ENCODE peak calls at places on chromosome 14, in eight cellular contexts. One of them, this sample, is unnamed.

GRCh38 chr14:100297320-100298300 is 8.6 kb downstream of the SLC25A29 start:
- DNase-seq in aorta: peak
- DNase-seq in neural progenitor cell: no peak
- DNase-seq in IMR-90: peak
- DNase-seq in CD8-positive, alpha-beta memory T cell: no peak
- DNase-seq in CD8-positive, alpha-beta T cell: no peak
- DNase-seq in A549: no peak
- DNase-seq in substantia nigra: peak
- DNase-seq in this sample: peak

GRCh38 chr14:23284654-23285529 is 1.0 kb downstream of the HOMEZ start:
- DNase-seq in aorta: no peak
- DNase-seq in A549: no peak
- DNase-seq in substantia nigra: no peak
- DNase-seq in neural progenitor cell: no peak
- DNase-seq in CD8-positive, alpha-beta memory T cell: no peak
- DNase-seq in CD8-positive, alpha-beta T cell: no peak
- DNase-seq in IMR-90: peak
- DNase-seq in this sample: no peak

GRCh38 chr14:30974628-30975027 is 50.8 kb upstream of the AP4S1 start:
- DNase-seq in aorta: no peak
- DNase-seq in A549: no peak
- DNase-seq in CD8-positive, alpha-beta memory T cell: no peak
- DNase-seq in IMR-90: peak
- DNase-seq in substantia nigra: no peak
- DNase-seq in CD8-positive, alpha-beta T cell: no peak
- DNase-seq in neural progenitor cell: no peak
- DNase-seq in this sample: no peak

GRCh38 chr14:98721061-98721460 is 550.9 kb downstream of the BCL11B start:
- DNase-seq in CD8-positive, alpha-beta memory T cell: no peak
- DNase-seq in IMR-90: no peak
- DNase-seq in neural progenitor cell: no peak
- DNase-seq in A549: no peak
- DNase-seq in substantia nigra: no peak
- DNase-seq in CD8-positive, alpha-beta T cell: no peak
- DNase-seq in aorta: no peak
- DNase-seq in this sample: no peak

GRCh38 chr14:101561145-101561896 is at the start of gene DIO3:
- DNase-seq in aorta: no peak
- DNase-seq in CD8-positive, alpha-beta memory T cell: no peak
- DNase-seq in substantia nigra: no peak
- DNase-seq in neural progenitor cell: peak
- DNase-seq in IMR-90: no peak
- DNase-seq in A549: no peak
- DNase-seq in CD8-positive, alpha-beta T cell: no peak
- DNase-seq in this sample: no peak

GRCh38 chr14:28468191-28469151 is 298.1 kb upstream of the FOXG1 start:
- DNase-seq in CD8-positive, alpha-beta memory T cell: no peak
- DNase-seq in IMR-90: no peak
- DNase-seq in neural progenitor cell: peak
- DNase-seq in CD8-positive, alpha-beta T cell: no peak
- DNase-seq in substantia nigra: no peak
- DNase-seq in A549: no peak
- DNase-seq in aorta: no peak
- DNase-seq in this sample: no peak

GRCh38 chr14:25411933-25412757 is 362.2 kb upstream of the STXBP6 start:
- DNase-seq in A549: no peak
- DNase-seq in neural progenitor cell: peak
- DNase-seq in substantia nigra: peak
- DNase-seq in aorta: no peak
- DNase-seq in CD8-positive, alpha-beta T cell: no peak
- DNase-seq in CD8-positive, alpha-beta memory T cell: no peak
- DNase-seq in IMR-90: no peak
- DNase-seq in this sample: no peak

GRCh38 chr14:96265387-96265786 is 9.4 kb downstream of the BDKRB1 start:
- DNase-seq in CD8-positive, alpha-beta T cell: no peak
- DNase-seq in substantia nigra: no peak
- DNase-seq in neural progenitor cell: no peak
- DNase-seq in CD8-positive, alpha-beta memory T cell: no peak
- DNase-seq in A549: no peak
- DNase-seq in IMR-90: peak
- DNase-seq in aorta: no peak
- DNase-seq in this sample: no peak

GRCh38 chr14:20610002-20610765 is 19.0 kb upstream of the RNASE12 start:
- DNase-seq in aorta: peak
- DNase-seq in CD8-positive, alpha-beta T cell: peak
- DNase-seq in A549: peak
- DNase-seq in neural progenitor cell: peak
- DNase-seq in CD8-positive, alpha-beta memory T cell: peak
- DNase-seq in IMR-90: peak
- DNase-seq in substantia nigra: peak
- DNase-seq in this sample: peak

GRCh38 chr14:97917169-97917568 is 1120.0 kb downstream of the VRK1 start:
- DNase-seq in IMR-90: no peak
- DNase-seq in CD8-positive, alpha-beta memory T cell: no peak
- DNase-seq in substantia nigra: no peak
- DNase-seq in aorta: no peak
- DNase-seq in neural progenitor cell: no peak
- DNase-seq in A549: no peak
- DNase-seq in CD8-positive, alpha-beta T cell: no peak
- DNase-seq in this sample: no peak

GRCh38 chr14:37587881-37588666 is 7.0 kb downstream of the FOXA1 start:
- DNase-seq in neural progenitor cell: peak
- DNase-seq in substantia nigra: no peak
- DNase-seq in IMR-90: no peak
- DNase-seq in CD8-positive, alpha-beta T cell: no peak
- DNase-seq in A549: no peak
- DNase-seq in aorta: no peak
- DNase-seq in CD8-positive, alpha-beta memory T cell: no peak
- DNase-seq in this sample: no peak

GRCh38 chr14:49220492-49220891 is 365.7 kb downstream of the RPS29 start:
- DNase-seq in substantia nigra: no peak
- DNase-seq in aorta: no peak
- DNase-seq in CD8-positive, alpha-beta T cell: no peak
- DNase-seq in A549: no peak
- DNase-seq in IMR-90: no peak
- DNase-seq in neural progenitor cell: peak
- DNase-seq in CD8-positive, alpha-beta memory T cell: no peak
- DNase-seq in this sample: no peak

GRCh38 chr14:88667555-88668273 is 104.9 kb downstream of the ZC3H14 start:
- DNase-seq in substantia nigra: peak
- DNase-seq in neural progenitor cell: peak
- DNase-seq in aorta: peak
- DNase-seq in CD8-positive, alpha-beta memory T cell: peak
- DNase-seq in A549: peak
- DNase-seq in CD8-positive, alpha-beta T cell: peak
- DNase-seq in IMR-90: peak
- DNase-seq in this sample: peak

GRCh38 chr14:99647407-99647806 is 2.5 kb downstream of the HHIPL1 start:
- DNase-seq in IMR-90: peak
- DNase-seq in CD8-positive, alpha-beta T cell: no peak
- DNase-seq in CD8-positive, alpha-beta memory T cell: no peak
- DNase-seq in A549: no peak
- DNase-seq in aorta: peak
- DNase-seq in neural progenitor cell: no peak
- DNase-seq in substantia nigra: no peak
- DNase-seq in this sample: no peak

GRCh38 chr14:100159107-100159864 is at the start of gene DEGS2:
- DNase-seq in IMR-90: no peak
- DNase-seq in CD8-positive, alpha-beta T cell: peak
- DNase-seq in CD8-positive, alpha-beta memory T cell: peak
- DNase-seq in substantia nigra: no peak
- DNase-seq in neural progenitor cell: peak
- DNase-seq in aorta: no peak
- DNase-seq in A549: peak
- DNase-seq in this sample: no peak

GRCh38 chr14:45743884-45744283 is 490.9 kb upstream of the MIS18BP1 start:
- DNase-seq in A549: no peak
- DNase-seq in IMR-90: no peak
- DNase-seq in aorta: no peak
- DNase-seq in substantia nigra: no peak
- DNase-seq in CD8-positive, alpha-beta T cell: no peak
- DNase-seq in neural progenitor cell: no peak
- DNase-seq in CD8-positive, alpha-beta memory T cell: no peak
- DNase-seq in this sample: no peak

GRCh38 chr14:22159968-22160367 is 429.1 kb downstream of the DAD1 start:
- DNase-seq in aorta: no peak
- DNase-seq in IMR-90: no peak
- DNase-seq in neural progenitor cell: no peak
- DNase-seq in CD8-positive, alpha-beta T cell: no peak
- DNase-seq in substantia nigra: no peak
- DNase-seq in A549: no peak
- DNase-seq in CD8-positive, alpha-beta memory T cell: no peak
- DNase-seq in this sample: no peak

GRCh38 chr14:80105488-80105994 is 105.8 kb downstream of the DIO2 start:
- DNase-seq in IMR-90: no peak
- DNase-seq in aorta: no peak
- DNase-seq in substantia nigra: no peak
- DNase-seq in CD8-positive, alpha-beta memory T cell: no peak
- DNase-seq in neural progenitor cell: no peak
- DNase-seq in A549: no peak
- DNase-seq in CD8-positive, alpha-beta T cell: no peak
- DNase-seq in this sample: no peak

GRCh38 chr14:23041729-23042128 is 283 bp upstream of the PSMB11 start:
- DNase-seq in CD8-positive, alpha-beta memory T cell: no peak
- DNase-seq in CD8-positive, alpha-beta T cell: no peak
- DNase-seq in A549: no peak
- DNase-seq in neural progenitor cell: no peak
- DNase-seq in aorta: no peak
- DNase-seq in IMR-90: peak
- DNase-seq in substantia nigra: no peak
- DNase-seq in this sample: no peak

GRCh38 chr14:61927521-61927920 is 165.3 kb downstream of the SNAPC1 start:
- DNase-seq in IMR-90: peak
- DNase-seq in A549: no peak
- DNase-seq in substantia nigra: no peak
- DNase-seq in CD8-positive, alpha-beta memory T cell: no peak
- DNase-seq in CD8-positive, alpha-beta T cell: no peak
- DNase-seq in aorta: no peak
- DNase-seq in neural progenitor cell: peak
- DNase-seq in this sample: peak

GRCh38 chr14:100773331-100774163 is 46.9 kb downstream of the DLK1 start:
- DNase-seq in IMR-90: no peak
- DNase-seq in CD8-positive, alpha-beta memory T cell: no peak
- DNase-seq in neural progenitor cell: no peak
- DNase-seq in substantia nigra: no peak
- DNase-seq in aorta: no peak
- DNase-seq in A549: no peak
- DNase-seq in CD8-positive, alpha-beta T cell: no peak
- DNase-seq in this sample: no peak

GRCh38 chr14:91413547-91414474 is 3.8 kb downstream of the CCDC88C start:
- DNase-seq in substantia nigra: no peak
- DNase-seq in A549: no peak
- DNase-seq in neural progenitor cell: no peak
- DNase-seq in IMR-90: no peak
- DNase-seq in CD8-positive, alpha-beta memory T cell: peak
- DNase-seq in CD8-positive, alpha-beta T cell: peak
- DNase-seq in aorta: no peak
- DNase-seq in this sample: no peak
- H3K27ac ChIP-seq in substantia nigra: no peak
- H3K27ac ChIP-seq in A549: no peak
- H3K27ac ChIP-seq in neural progenitor cell: peak
- H3K27ac ChIP-seq in IMR-90: no peak
- H3K27ac ChIP-seq in CD8-positive, alpha-beta memory T cell: peak
- H3K27ac ChIP-seq in CD8-positive, alpha-beta T cell: peak
- H3K27ac ChIP-seq in aorta: no peak
- H3K27ac ChIP-seq in this sample: no peak

GRCh38 chr14:94611179-94611578 is 1.0 kb upstream of the SERPINA3 start:
- DNase-seq in CD8-positive, alpha-beta memory T cell: no peak
- DNase-seq in CD8-positive, alpha-beta T cell: no peak
- DNase-seq in IMR-90: no peak
- DNase-seq in substantia nigra: no peak
- DNase-seq in aorta: no peak
- DNase-seq in A549: no peak
- DNase-seq in neural progenitor cell: no peak
- DNase-seq in this sample: no peak
- H3K27ac ChIP-seq in CD8-positive, alpha-beta memory T cell: no peak
- H3K27ac ChIP-seq in CD8-positive, alpha-beta T cell: no peak
- H3K27ac ChIP-seq in IMR-90: no peak
- H3K27ac ChIP-seq in substantia nigra: no peak
- H3K27ac ChIP-seq in aorta: no peak
- H3K27ac ChIP-seq in A549: peak
- H3K27ac ChIP-seq in neural progenitor cell: no peak
- H3K27ac ChIP-seq in this sample: no peak

DNA sequence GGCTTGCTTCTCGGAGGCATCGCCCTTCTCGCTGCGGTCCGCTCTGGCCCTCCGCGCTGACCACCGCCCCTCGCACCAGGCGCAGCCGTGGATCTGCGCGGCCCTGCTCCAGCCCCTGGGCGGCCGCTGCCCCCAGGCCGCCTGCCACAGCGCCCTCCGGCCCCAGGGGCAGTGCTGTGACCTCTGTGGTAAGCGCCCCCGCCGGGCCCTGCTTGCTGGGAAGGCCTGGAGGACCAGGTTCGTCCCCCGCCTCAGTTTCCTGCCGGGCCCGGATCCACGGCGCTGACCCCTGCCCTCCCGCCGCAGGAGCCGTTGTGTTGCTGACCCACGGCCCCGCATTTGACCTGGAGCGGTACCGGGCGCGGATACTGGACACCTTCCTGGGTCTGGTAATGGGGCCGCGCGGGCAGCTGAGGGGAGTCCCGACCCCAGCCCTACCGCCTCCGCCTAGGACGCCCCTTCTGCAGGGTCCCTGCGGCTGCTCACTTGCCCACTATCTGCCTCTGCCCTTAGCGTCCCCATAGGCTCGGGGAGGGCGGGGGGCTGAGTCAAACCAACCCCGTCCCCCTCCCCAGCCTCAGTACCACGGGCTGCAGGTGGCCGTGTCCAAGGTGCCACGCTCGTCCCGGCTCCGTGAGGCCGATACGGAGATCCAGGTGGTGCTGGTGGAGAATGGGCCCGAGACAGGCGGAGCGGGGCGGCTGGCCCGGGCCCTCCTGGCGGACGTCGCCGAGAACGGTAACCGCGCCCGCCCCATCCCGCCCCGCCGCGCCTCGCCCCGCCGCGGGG is 7.1 kb downstream of the AMN start:
- DNase-seq in CD8-positive, alpha-beta T cell: no peak
- DNase-seq in neural progenitor cell: peak
- DNase-seq in A549: no peak
- DNase-seq in CD8-positive, alpha-beta memory T cell: no peak
- DNase-seq in substantia nigra: no peak
- DNase-seq in IMR-90: no peak
- DNase-seq in aorta: no peak
- DNase-seq in this sample: no peak
- H3K27ac ChIP-seq in CD8-positive, alpha-beta T cell: no peak
- H3K27ac ChIP-seq in neural progenitor cell: no peak
- H3K27ac ChIP-seq in A549: no peak
- H3K27ac ChIP-seq in CD8-positive, alpha-beta memory T cell: no peak
- H3K27ac ChIP-seq in substantia nigra: no peak
- H3K27ac ChIP-seq in IMR-90: no peak
- H3K27ac ChIP-seq in aorta: no peak
- H3K27ac ChIP-seq in this sample: no peak

DNA sequence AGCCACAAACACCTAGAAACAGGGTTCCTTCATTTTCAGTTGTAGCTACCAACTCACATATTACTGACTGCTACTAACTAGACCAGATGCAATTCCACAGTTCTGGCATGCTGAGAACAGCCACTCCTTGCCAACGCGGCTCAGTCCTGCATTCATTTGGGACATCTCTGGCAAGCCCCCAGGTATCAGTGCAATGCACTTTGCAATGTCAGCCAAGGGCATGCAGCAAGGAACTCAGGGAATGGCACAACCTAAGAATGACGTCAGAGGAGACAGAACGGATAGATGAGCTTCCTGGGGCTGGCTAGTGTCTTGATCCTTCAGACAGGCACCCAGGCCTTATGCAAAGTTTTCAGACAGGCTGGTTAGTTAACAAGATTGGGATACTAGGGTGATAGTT is 29.6 kb downstream of the MAP3K9 start:
- DNase-seq in A549: no peak
- DNase-seq in CD8-positive, alpha-beta memory T cell: no peak
- DNase-seq in CD8-positive, alpha-beta T cell: no peak
- DNase-seq in aorta: no peak
- DNase-seq in substantia nigra: no peak
- DNase-seq in IMR-90: no peak
- DNase-seq in neural progenitor cell: no peak
- DNase-seq in this sample: no peak
- H3K27ac ChIP-seq in A549: no peak
- H3K27ac ChIP-seq in CD8-positive, alpha-beta memory T cell: no peak
- H3K27ac ChIP-seq in CD8-positive, alpha-beta T cell: no peak
- H3K27ac ChIP-seq in aorta: no peak
- H3K27ac ChIP-seq in substantia nigra: no peak
- H3K27ac ChIP-seq in IMR-90: no peak
- H3K27ac ChIP-seq in neural progenitor cell: no peak
- H3K27ac ChIP-seq in this sample: no peak

This sample was measured in AG04450.